ENCODE peak calls at places on chromosomes 13 and 19, in seven cellular contexts. One of them, this sample, is unnamed.

GRCh38 chr13:52848455-52849190 is at the start of gene PCDH8:
- DNase-seq in frontal cortex: peak
- DNase-seq in endothelial cell: peak
- DNase-seq in activated T-helper 1 cell treated with anti-CD3 and anti-CD28 coated beads, Interleukin-12 subunit alpha, Interleukin-12 subunit beta, Interleukin-2, Interleukin-4 antibody, amounts not matched to agents 30 ng/mL and 10 ng/mL and 1 ng/mL, durations not matched to agents 14 hours and 24 hours and 36 hours: no peak
- DNase-seq in transverse colon: no peak
- DNase-seq in stimulated activated CD4-positive, alpha-beta T cell treated with anti-CD3 and anti-CD28 coated beads, Interleukin-4, amount 100 ng/mL, for 24 hours: no peak
- DNase-seq in amygdala: no peak
- DNase-seq in this sample: no peak

GRCh38 chr19:3636506-3636905 is 9.9 kb upstream of the CACTIN start:
- DNase-seq in frontal cortex: no peak
- DNase-seq in endothelial cell: no peak
- DNase-seq in activated T-helper 1 cell treated with anti-CD3 and anti-CD28 coated beads, Interleukin-12 subunit alpha, Interleukin-12 subunit beta, Interleukin-2, Interleukin-4 antibody, amounts not matched to agents 30 ng/mL and 10 ng/mL and 1 ng/mL, durations not matched to agents 14 hours and 24 hours and 36 hours: no peak
- DNase-seq in stimulated activated CD4-positive, alpha-beta T cell treated with anti-CD3 and anti-CD28 coated beads, Interleukin-4, amount 100 ng/mL, for 24 hours: no peak
- DNase-seq in transverse colon: no peak
- DNase-seq in amygdala: no peak
- DNase-seq in this sample: no peak

GRCh38 chr19:51020988-51021651 is 1.6 kb upstream of the KLK10 start:
- DNase-seq in transverse colon: no peak
- DNase-seq in activated T-helper 1 cell treated with anti-CD3 and anti-CD28 coated beads, Interleukin-12 subunit alpha, Interleukin-12 subunit beta, Interleukin-2, Interleukin-4 antibody, amounts not matched to agents 30 ng/mL and 10 ng/mL and 1 ng/mL, durations not matched to agents 14 hours and 24 hours and 36 hours: no peak
- DNase-seq in frontal cortex: no peak
- DNase-seq in amygdala: no peak
- DNase-seq in stimulated activated CD4-positive, alpha-beta T cell treated with anti-CD3 and anti-CD28 coated beads, Interleukin-4, amount 100 ng/mL, for 24 hours: no peak
- DNase-seq in endothelial cell: peak
- DNase-seq in this sample: peak

GRCh38 chr19:47398707-47399106 is 20.6 kb downstream of the MEIS3 start:
- DNase-seq in transverse colon: no peak
- DNase-seq in endothelial cell: no peak
- DNase-seq in frontal cortex: no peak
- DNase-seq in activated T-helper 1 cell treated with anti-CD3 and anti-CD28 coated beads, Interleukin-12 subunit alpha, Interleukin-12 subunit beta, Interleukin-2, Interleukin-4 antibody, amounts not matched to agents 30 ng/mL and 10 ng/mL and 1 ng/mL, durations not matched to agents 14 hours and 24 hours and 36 hours: no peak
- DNase-seq in amygdala: no peak
- DNase-seq in stimulated activated CD4-positive, alpha-beta T cell treated with anti-CD3 and anti-CD28 coated beads, Interleukin-4, amount 100 ng/mL, for 24 hours: no peak
- DNase-seq in this sample: no peak

GRCh38 chr19:48638831-48639381 is 1.7 kb upstream of the DBP start:
- DNase-seq in endothelial cell: no peak
- DNase-seq in activated T-helper 1 cell treated with anti-CD3 and anti-CD28 coated beads, Interleukin-12 subunit alpha, Interleukin-12 subunit beta, Interleukin-2, Interleukin-4 antibody, amounts not matched to agents 30 ng/mL and 10 ng/mL and 1 ng/mL, durations not matched to agents 14 hours and 24 hours and 36 hours: no peak
- DNase-seq in stimulated activated CD4-positive, alpha-beta T cell treated with anti-CD3 and anti-CD28 coated beads, Interleukin-4, amount 100 ng/mL, for 24 hours: peak
- DNase-seq in frontal cortex: no peak
- DNase-seq in amygdala: no peak
- DNase-seq in transverse colon: peak
- DNase-seq in this sample: no peak

GRCh38 chr19:16795731-16796130 is 33.5 kb upstream of the SIN3B start:
- DNase-seq in amygdala: no peak
- DNase-seq in transverse colon: no peak
- DNase-seq in activated T-helper 1 cell treated with anti-CD3 and anti-CD28 coated beads, Interleukin-12 subunit alpha, Interleukin-12 subunit beta, Interleukin-2, Interleukin-4 antibody, amounts not matched to agents 30 ng/mL and 10 ng/mL and 1 ng/mL, durations not matched to agents 14 hours and 24 hours and 36 hours: no peak
- DNase-seq in endothelial cell: no peak
- DNase-seq in frontal cortex: no peak
- DNase-seq in stimulated activated CD4-positive, alpha-beta T cell treated with anti-CD3 and anti-CD28 coated beads, Interleukin-4, amount 100 ng/mL, for 24 hours: no peak
- DNase-seq in this sample: no peak

GRCh38 chr13:99123101-99124045 is 77.3 kb upstream of the UBAC2 start:
- DNase-seq in activated T-helper 1 cell treated with anti-CD3 and anti-CD28 coated beads, Interleukin-12 subunit alpha, Interleukin-12 subunit beta, Interleukin-2, Interleukin-4 antibody, amounts not matched to agents 30 ng/mL and 10 ng/mL and 1 ng/mL, durations not matched to agents 14 hours and 24 hours and 36 hours: no peak
- DNase-seq in stimulated activated CD4-positive, alpha-beta T cell treated with anti-CD3 and anti-CD28 coated beads, Interleukin-4, amount 100 ng/mL, for 24 hours: no peak
- DNase-seq in endothelial cell: no peak
- DNase-seq in amygdala: no peak
- DNase-seq in transverse colon: no peak
- DNase-seq in frontal cortex: no peak
- DNase-seq in this sample: peak

GRCh38 chr13:69194130-69194529 is 913.5 kb upstream of the ATXN8OS start:
- DNase-seq in endothelial cell: no peak
- DNase-seq in stimulated activated CD4-positive, alpha-beta T cell treated with anti-CD3 and anti-CD28 coated beads, Interleukin-4, amount 100 ng/mL, for 24 hours: no peak
- DNase-seq in amygdala: no peak
- DNase-seq in activated T-helper 1 cell treated with anti-CD3 and anti-CD28 coated beads, Interleukin-12 subunit alpha, Interleukin-12 subunit beta, Interleukin-2, Interleukin-4 antibody, amounts not matched to agents 30 ng/mL and 10 ng/mL and 1 ng/mL, durations not matched to agents 14 hours and 24 hours and 36 hours: no peak
- DNase-seq in frontal cortex: no peak
- DNase-seq in transverse colon: no peak
- DNase-seq in this sample: no peak

GRCh38 chr13:44013666-44014291 is 134.1 kb downstream of the LACC1 start:
- DNase-seq in endothelial cell: no peak
- DNase-seq in frontal cortex: no peak
- DNase-seq in amygdala: no peak
- DNase-seq in stimulated activated CD4-positive, alpha-beta T cell treated with anti-CD3 and anti-CD28 coated beads, Interleukin-4, amount 100 ng/mL, for 24 hours: no peak
- DNase-seq in transverse colon: no peak
- DNase-seq in activated T-helper 1 cell treated with anti-CD3 and anti-CD28 coated beads, Interleukin-12 subunit alpha, Interleukin-12 subunit beta, Interleukin-2, Interleukin-4 antibody, amounts not matched to agents 30 ng/mL and 10 ng/mL and 1 ng/mL, durations not matched to agents 14 hours and 24 hours and 36 hours: no peak
- DNase-seq in this sample: peak

GRCh38 chr19:17180997-17181702 is 34.0 kb upstream of the USE1 start:
- DNase-seq in amygdala: no peak
- DNase-seq in transverse colon: no peak
- DNase-seq in activated T-helper 1 cell treated with anti-CD3 and anti-CD28 coated beads, Interleukin-12 subunit alpha, Interleukin-12 subunit beta, Interleukin-2, Interleukin-4 antibody, amounts not matched to agents 30 ng/mL and 10 ng/mL and 1 ng/mL, durations not matched to agents 14 hours and 24 hours and 36 hours: no peak
- DNase-seq in endothelial cell: no peak
- DNase-seq in stimulated activated CD4-positive, alpha-beta T cell treated with anti-CD3 and anti-CD28 coated beads, Interleukin-4, amount 100 ng/mL, for 24 hours: no peak
- DNase-seq in frontal cortex: no peak
- DNase-seq in this sample: no peak

GRCh38 chr19:14545716-14546082 is 16.3 kb downstream of the TECR start:
- DNase-seq in endothelial cell: no peak
- DNase-seq in activated T-helper 1 cell treated with anti-CD3 and anti-CD28 coated beads, Interleukin-12 subunit alpha, Interleukin-12 subunit beta, Interleukin-2, Interleukin-4 antibody, amounts not matched to agents 30 ng/mL and 10 ng/mL and 1 ng/mL, durations not matched to agents 14 hours and 24 hours and 36 hours: no peak
- DNase-seq in transverse colon: no peak
- DNase-seq in frontal cortex: no peak
- DNase-seq in stimulated activated CD4-positive, alpha-beta T cell treated with anti-CD3 and anti-CD28 coated beads, Interleukin-4, amount 100 ng/mL, for 24 hours: no peak
- DNase-seq in amygdala: no peak
- DNase-seq in this sample: no peak

GRCh38 chr19:40717325-40717879 is 490 bp downstream of the ITPKC start:
- DNase-seq in stimulated activated CD4-positive, alpha-beta T cell treated with anti-CD3 and anti-CD28 coated beads, Interleukin-4, amount 100 ng/mL, for 24 hours: no peak
- DNase-seq in frontal cortex: no peak
- DNase-seq in activated T-helper 1 cell treated with anti-CD3 and anti-CD28 coated beads, Interleukin-12 subunit alpha, Interleukin-12 subunit beta, Interleukin-2, Interleukin-4 antibody, amounts not matched to agents 30 ng/mL and 10 ng/mL and 1 ng/mL, durations not matched to agents 14 hours and 24 hours and 36 hours: peak
- DNase-seq in endothelial cell: no peak
- DNase-seq in transverse colon: no peak
- DNase-seq in amygdala: no peak
- DNase-seq in this sample: peak

GRCh38 chr19:17125052-17125727 is 49.6 kb downstream of the MYO9B start:
- DNase-seq in amygdala: peak
- DNase-seq in frontal cortex: no peak
- DNase-seq in transverse colon: no peak
- DNase-seq in activated T-helper 1 cell treated with anti-CD3 and anti-CD28 coated beads, Interleukin-12 subunit alpha, Interleukin-12 subunit beta, Interleukin-2, Interleukin-4 antibody, amounts not matched to agents 30 ng/mL and 10 ng/mL and 1 ng/mL, durations not matched to agents 14 hours and 24 hours and 36 hours: no peak
- DNase-seq in stimulated activated CD4-positive, alpha-beta T cell treated with anti-CD3 and anti-CD28 coated beads, Interleukin-4, amount 100 ng/mL, for 24 hours: peak
- DNase-seq in endothelial cell: no peak
- DNase-seq in this sample: no peak

GRCh38 chr13:49112782-49113525 is 107.2 kb upstream of the MLNR start:
- DNase-seq in amygdala: no peak
- DNase-seq in endothelial cell: no peak
- DNase-seq in frontal cortex: no peak
- DNase-seq in transverse colon: no peak
- DNase-seq in activated T-helper 1 cell treated with anti-CD3 and anti-CD28 coated beads, Interleukin-12 subunit alpha, Interleukin-12 subunit beta, Interleukin-2, Interleukin-4 antibody, amounts not matched to agents 30 ng/mL and 10 ng/mL and 1 ng/mL, durations not matched to agents 14 hours and 24 hours and 36 hours: no peak
- DNase-seq in stimulated activated CD4-positive, alpha-beta T cell treated with anti-CD3 and anti-CD28 coated beads, Interleukin-4, amount 100 ng/mL, for 24 hours: no peak
- DNase-seq in this sample: no peak

GRCh38 chr13:65410791-65411190 is 1819.3 kb downstream of the PCDH9 start:
- DNase-seq in endothelial cell: no peak
- DNase-seq in stimulated activated CD4-positive, alpha-beta T cell treated with anti-CD3 and anti-CD28 coated beads, Interleukin-4, amount 100 ng/mL, for 24 hours: no peak
- DNase-seq in frontal cortex: no peak
- DNase-seq in amygdala: no peak
- DNase-seq in transverse colon: no peak
- DNase-seq in activated T-helper 1 cell treated with anti-CD3 and anti-CD28 coated beads, Interleukin-12 subunit alpha, Interleukin-12 subunit beta, Interleukin-2, Interleukin-4 antibody, amounts not matched to agents 30 ng/mL and 10 ng/mL and 1 ng/mL, durations not matched to agents 14 hours and 24 hours and 36 hours: no peak
- DNase-seq in this sample: no peak

GRCh38 chr13:113618455-113618854 is 33.9 kb downstream of the TFDP1 start:
- DNase-seq in endothelial cell: no peak
- DNase-seq in stimulated activated CD4-positive, alpha-beta T cell treated with anti-CD3 and anti-CD28 coated beads, Interleukin-4, amount 100 ng/mL, for 24 hours: no peak
- DNase-seq in frontal cortex: no peak
- DNase-seq in transverse colon: no peak
- DNase-seq in amygdala: no peak
- DNase-seq in activated T-helper 1 cell treated with anti-CD3 and anti-CD28 coated beads, Interleukin-12 subunit alpha, Interleukin-12 subunit beta, Interleukin-2, Interleukin-4 antibody, amounts not matched to agents 30 ng/mL and 10 ng/mL and 1 ng/mL, durations not matched to agents 14 hours and 24 hours and 36 hours: no peak
- DNase-seq in this sample: no peak

GRCh38 chr19:33157906-33158305 is 26.0 kb downstream of the WDR88 start:
- DNase-seq in stimulated activated CD4-positive, alpha-beta T cell treated with anti-CD3 and anti-CD28 coated beads, Interleukin-4, amount 100 ng/mL, for 24 hours: no peak
- DNase-seq in amygdala: no peak
- DNase-seq in transverse colon: no peak
- DNase-seq in frontal cortex: no peak
- DNase-seq in endothelial cell: no peak
- DNase-seq in activated T-helper 1 cell treated with anti-CD3 and anti-CD28 coated beads, Interleukin-12 subunit alpha, Interleukin-12 subunit beta, Interleukin-2, Interleukin-4 antibody, amounts not matched to agents 30 ng/mL and 10 ng/mL and 1 ng/mL, durations not matched to agents 14 hours and 24 hours and 36 hours: no peak
- DNase-seq in this sample: no peak

GRCh38 chr19:567296-567900 is 5.0 kb upstream of the BSG start:
- DNase-seq in amygdala: no peak
- DNase-seq in stimulated activated CD4-positive, alpha-beta T cell treated with anti-CD3 and anti-CD28 coated beads, Interleukin-4, amount 100 ng/mL, for 24 hours: no peak
- DNase-seq in frontal cortex: no peak
- DNase-seq in activated T-helper 1 cell treated with anti-CD3 and anti-CD28 coated beads, Interleukin-12 subunit alpha, Interleukin-12 subunit beta, Interleukin-2, Interleukin-4 antibody, amounts not matched to agents 30 ng/mL and 10 ng/mL and 1 ng/mL, durations not matched to agents 14 hours and 24 hours and 36 hours: no peak
- DNase-seq in transverse colon: no peak
- DNase-seq in endothelial cell: no peak
- DNase-seq in this sample: no peak

GRCh38 chr13:96165840-96166239 is 75.9 kb downstream of the HS6ST3 start:
- DNase-seq in frontal cortex: no peak
- DNase-seq in activated T-helper 1 cell treated with anti-CD3 and anti-CD28 coated beads, Interleukin-12 subunit alpha, Interleukin-12 subunit beta, Interleukin-2, Interleukin-4 antibody, amounts not matched to agents 30 ng/mL and 10 ng/mL and 1 ng/mL, durations not matched to agents 14 hours and 24 hours and 36 hours: no peak
- DNase-seq in amygdala: no peak
- DNase-seq in transverse colon: no peak
- DNase-seq in stimulated activated CD4-positive, alpha-beta T cell treated with anti-CD3 and anti-CD28 coated beads, Interleukin-4, amount 100 ng/mL, for 24 hours: no peak
- DNase-seq in endothelial cell: no peak
- DNase-seq in this sample: no peak

GRCh38 chr19:14544977-14545715 is 15.8 kb downstream of the TECR start:
- DNase-seq in transverse colon: peak
- DNase-seq in amygdala: peak
- DNase-seq in activated T-helper 1 cell treated with anti-CD3 and anti-CD28 coated beads, Interleukin-12 subunit alpha, Interleukin-12 subunit beta, Interleukin-2, Interleukin-4 antibody, amounts not matched to agents 30 ng/mL and 10 ng/mL and 1 ng/mL, durations not matched to agents 14 hours and 24 hours and 36 hours: no peak
- DNase-seq in endothelial cell: no peak
- DNase-seq in stimulated activated CD4-positive, alpha-beta T cell treated with anti-CD3 and anti-CD28 coated beads, Interleukin-4, amount 100 ng/mL, for 24 hours: no peak
- DNase-seq in frontal cortex: peak
- DNase-seq in this sample: no peak

GRCh38 chr13:65292488-65292901 is 1937.6 kb downstream of the PCDH9 start:
- DNase-seq in stimulated activated CD4-positive, alpha-beta T cell treated with anti-CD3 and anti-CD28 coated beads, Interleukin-4, amount 100 ng/mL, for 24 hours: no peak
- DNase-seq in frontal cortex: no peak
- DNase-seq in activated T-helper 1 cell treated with anti-CD3 and anti-CD28 coated beads, Interleukin-12 subunit alpha, Interleukin-12 subunit beta, Interleukin-2, Interleukin-4 antibody, amounts not matched to agents 30 ng/mL and 10 ng/mL and 1 ng/mL, durations not matched to agents 14 hours and 24 hours and 36 hours: no peak
- DNase-seq in endothelial cell: no peak
- DNase-seq in amygdala: no peak
- DNase-seq in transverse colon: no peak
- DNase-seq in this sample: peak

GRCh38 chr19:8163781-8164180 is 14.4 kb upstream of the FBN3 start:
- DNase-seq in transverse colon: no peak
- DNase-seq in amygdala: no peak
- DNase-seq in stimulated activated CD4-positive, alpha-beta T cell treated with anti-CD3 and anti-CD28 coated beads, Interleukin-4, amount 100 ng/mL, for 24 hours: no peak
- DNase-seq in frontal cortex: no peak
- DNase-seq in activated T-helper 1 cell treated with anti-CD3 and anti-CD28 coated beads, Interleukin-12 subunit alpha, Interleukin-12 subunit beta, Interleukin-2, Interleukin-4 antibody, amounts not matched to agents 30 ng/mL and 10 ng/mL and 1 ng/mL, durations not matched to agents 14 hours and 24 hours and 36 hours: no peak
- DNase-seq in endothelial cell: no peak
- DNase-seq in this sample: no peak

GRCh38 chr19:55690769-55691545 is 15.9 kb downstream of the EPN1 start:
- DNase-seq in endothelial cell: no peak
- DNase-seq in amygdala: no peak
- DNase-seq in activated T-helper 1 cell treated with anti-CD3 and anti-CD28 coated beads, Interleukin-12 subunit alpha, Interleukin-12 subunit beta, Interleukin-2, Interleukin-4 antibody, amounts not matched to agents 30 ng/mL and 10 ng/mL and 1 ng/mL, durations not matched to agents 14 hours and 24 hours and 36 hours: no peak
- DNase-seq in stimulated activated CD4-positive, alpha-beta T cell treated with anti-CD3 and anti-CD28 coated beads, Interleukin-4, amount 100 ng/mL, for 24 hours: no peak
- DNase-seq in frontal cortex: no peak
- DNase-seq in transverse colon: no peak
- DNase-seq in this sample: no peak

GRCh38 chr13:44819245-44819644 is 170.0 kb downstream of the NUFIP1 start:
- DNase-seq in stimulated activated CD4-positive, alpha-beta T cell treated with anti-CD3 and anti-CD28 coated beads, Interleukin-4, amount 100 ng/mL, for 24 hours: peak
- DNase-seq in endothelial cell: no peak
- DNase-seq in activated T-helper 1 cell treated with anti-CD3 and anti-CD28 coated beads, Interleukin-12 subunit alpha, Interleukin-12 subunit beta, Interleukin-2, Interleukin-4 antibody, amounts not matched to agents 30 ng/mL and 10 ng/mL and 1 ng/mL, durations not matched to agents 14 hours and 24 hours and 36 hours: no peak
- DNase-seq in amygdala: no peak
- DNase-seq in frontal cortex: no peak
- DNase-seq in transverse colon: no peak
- DNase-seq in this sample: peak

GRCh38 chr19:4870025-4870700 is 2.7 kb upstream of the PLIN3 start:
- DNase-seq in amygdala: no peak
- DNase-seq in stimulated activated CD4-positive, alpha-beta T cell treated with anti-CD3 and anti-CD28 coated beads, Interleukin-4, amount 100 ng/mL, for 24 hours: peak
- DNase-seq in frontal cortex: no peak
- DNase-seq in transverse colon: peak
- DNase-seq in activated T-helper 1 cell treated with anti-CD3 and anti-CD28 coated beads, Interleukin-12 subunit alpha, Interleukin-12 subunit beta, Interleukin-2, Interleukin-4 antibody, amounts not matched to agents 30 ng/mL and 10 ng/mL and 1 ng/mL, durations not matched to agents 14 hours and 24 hours and 36 hours: no peak
- DNase-seq in endothelial cell: no peak
- DNase-seq in this sample: peak

GRCh38 chr19:55552620-55553019 is 7.3 kb upstream of the SBK3 start:
- DNase-seq in endothelial cell: no peak
- DNase-seq in activated T-helper 1 cell treated with anti-CD3 and anti-CD28 coated beads, Interleukin-12 subunit alpha, Interleukin-12 subunit beta, Interleukin-2, Interleukin-4 antibody, amounts not matched to agents 30 ng/mL and 10 ng/mL and 1 ng/mL, durations not matched to agents 14 hours and 24 hours and 36 hours: no peak
- DNase-seq in stimulated activated CD4-positive, alpha-beta T cell treated with anti-CD3 and anti-CD28 coated beads, Interleukin-4, amount 100 ng/mL, for 24 hours: no peak
- DNase-seq in frontal cortex: no peak
- DNase-seq in amygdala: no peak
- DNase-seq in transverse colon: no peak
- DNase-seq in this sample: peak

GRCh38 chr13:46687810-46688209 is 109.2 kb downstream of the ESD start:
- DNase-seq in amygdala: no peak
- DNase-seq in activated T-helper 1 cell treated with anti-CD3 and anti-CD28 coated beads, Interleukin-12 subunit alpha, Interleukin-12 subunit beta, Interleukin-2, Interleukin-4 antibody, amounts not matched to agents 30 ng/mL and 10 ng/mL and 1 ng/mL, durations not matched to agents 14 hours and 24 hours and 36 hours: no peak
- DNase-seq in transverse colon: no peak
- DNase-seq in frontal cortex: no peak
- DNase-seq in endothelial cell: no peak
- DNase-seq in stimulated activated CD4-positive, alpha-beta T cell treated with anti-CD3 and anti-CD28 coated beads, Interleukin-4, amount 100 ng/mL, for 24 hours: no peak
- DNase-seq in this sample: peak

GRCh38 chr19:13794388-13794751 is 873 bp upstream of the ZSWIM4 start:
- DNase-seq in frontal cortex: no peak
- DNase-seq in activated T-helper 1 cell treated with anti-CD3 and anti-CD28 coated beads, Interleukin-12 subunit alpha, Interleukin-12 subunit beta, Interleukin-2, Interleukin-4 antibody, amounts not matched to agents 30 ng/mL and 10 ng/mL and 1 ng/mL, durations not matched to agents 14 hours and 24 hours and 36 hours: no peak
- DNase-seq in amygdala: no peak
- DNase-seq in stimulated activated CD4-positive, alpha-beta T cell treated with anti-CD3 and anti-CD28 coated beads, Interleukin-4, amount 100 ng/mL, for 24 hours: no peak
- DNase-seq in endothelial cell: no peak
- DNase-seq in transverse colon: peak
- DNase-seq in this sample: peak

GRCh38 chr19:48635263-48635965 is 1.8 kb downstream of the DBP start:
- DNase-seq in stimulated activated CD4-positive, alpha-beta T cell treated with anti-CD3 and anti-CD28 coated beads, Interleukin-4, amount 100 ng/mL, for 24 hours: peak
- DNase-seq in amygdala: no peak
- DNase-seq in endothelial cell: peak
- DNase-seq in activated T-helper 1 cell treated with anti-CD3 and anti-CD28 coated beads, Interleukin-12 subunit alpha, Interleukin-12 subunit beta, Interleukin-2, Interleukin-4 antibody, amounts not matched to agents 30 ng/mL and 10 ng/mL and 1 ng/mL, durations not matched to agents 14 hours and 24 hours and 36 hours: peak
- DNase-seq in frontal cortex: peak
- DNase-seq in transverse colon: peak
- DNase-seq in this sample: no peak

This sample was measured in HFFc6.